ENCODE peak calls at places on chromosome 11, in five cellular contexts. G, E, Y, W and M are unnamed samples. For H3K4me1, the result is how much of the 10 kb centered on the place peaks cover.

GRCh38 chr11:124394408-124394807 is 4.4 kb downstream of the OR8B3 start:
- DNase-seq in Y (no peak), W (no peak), G (no peak), E (peak), M (no peak)

GRCh38 chr11:134360050-134360835 is 28.5 kb downstream of the GLB1L2 start:
- DNase-seq in G (peak), E (peak), Y (peak), W (peak), M (no peak)

GRCh38 chr11:59614277-59615131 is 1.1 kb downstream of the OSBP start:
- DNase-seq in E (no peak), W (no peak), G (peak), Y (no peak), M (no peak)

GRCh38 chr11:112806876-112807275 is 154.3 kb upstream of the NCAM1 start:
- DNase-seq in W (no peak), Y (no peak), E (no peak), G (no peak), M (no peak)

GRCh38 chr11:92324890-92325289 is 100.3 kb downstream of the FAT3 start:
- DNase-seq in E (no peak), Y (no peak), G (no peak), W (no peak), M (no peak)

GRCh38 chr11:60334005-60334620 is 7.1 kb downstream of the MS4A6E start:
- DNase-seq in G (peak), W (peak), E (peak), Y (peak), M (no peak)

GRCh38 chr11:90465553-90465952 is 242.7 kb upstream of the CHORDC1 start:
- DNase-seq in W (no peak), Y (no peak), E (no peak), G (no peak), M (no peak)

GRCh38 chr11:70611166-70611565 is 212.8 kb downstream of the CTTN start:
- DNase-seq in Y (no peak), E (no peak), G (no peak), W (no peak), M (no peak)

GRCh38 chr11:118051136-118051610 is 25.7 kb upstream of the TMPRSS4 start:
- DNase-seq in E (no peak), G (no peak), W (no peak), Y (no peak), M (no peak)

GRCh38 chr11:108592591-108593213 is 866 bp downstream of the EXPH5 start:
- DNase-seq in E (peak), W (peak), G (peak), Y (no peak), M (peak)

GRCh38 chr11:113176971-113177370 is 137.4 kb upstream of the TTC12 start:
- DNase-seq in Y (no peak), G (no peak), W (no peak), E (peak), M (no peak)

GRCh38 chr11:35763772-35764171 is 101.2 kb downstream of the TRIM44 start:
- DNase-seq in Y (no peak), G (no peak), W (no peak), E (no peak), M (no peak)

GRCh38 chr11:117230286-117230961 is 1.4 kb downstream of the PCSK7 start:
- DNase-seq in W (no peak), Y (no peak), G (no peak), E (peak), M (no peak)

GRCh38 chr11:2387266-2387982 is 10.3 kb downstream of the CD81 start:
- DNase-seq in E (peak), G (peak), W (no peak), Y (no peak), M (no peak)

GRCh38 chr11:76838422-76839068 is 22.2 kb upstream of the ACER3 start:
- DNase-seq in Y (no peak), E (no peak), W (no peak), G (no peak), M (no peak)

GRCh38 chr11:19817265-19817851 is 104.7 kb downstream of the NAV2 start:
- DNase-seq in W (no peak), G (no peak), E (no peak), Y (no peak), M (no peak)

GRCh38 chr11:66969584-66970205 is 5.4 kb upstream of the C11orf86 start:
- DNase-seq in E (peak), W (no peak), Y (no peak), G (no peak), M (no peak)

GRCh38 chr11:26134481-26135355 is 197.2 kb upstream of the ANO3 start:
- DNase-seq in G (no peak), Y (no peak), E (peak), W (no peak), M (no peak)

GRCh38 chr11:74679513-74679865 is 51.7 kb downstream of the CHRDL2 start:
- DNase-seq in W (peak), G (no peak), E (no peak), Y (no peak), M (no peak)

GRCh38 chr11:117146521-117146920 is 2.4 kb downstream of the PAFAH1B2 start:
- DNase-seq in W (no peak), G (no peak), Y (no peak), E (peak), M (no peak)

GRCh38 chr11:64186205-64187165 is 514 bp downstream of the STIP1 start:
- DNase-seq in Y (no peak), G (peak), W (peak), E (peak), M (no peak)

GRCh38 chr11:134512791-134513538 is 100.9 kb upstream of the B3GAT1 start:
- DNase-seq in W (no peak), E (no peak), Y (no peak), G (peak), M (no peak)

GRCh38 chr11:2769779-2770555 is 70.2 kb upstream of the KCNQ1OT1 start:
- DNase-seq in Y (peak), W (peak), G (no peak), E (no peak), M (no peak)

GRCh38 chr11:82682003-82682751 is 51.5 kb downstream of the FAM181B start:
- DNase-seq in E (peak), W (no peak), Y (no peak), G (no peak), M (no peak)

GRCh38 chr11:2527621-2528291 is 82.9 kb downstream of the KCNQ1 start:
- DNase-seq in Y (peak), G (no peak), E (no peak), W (peak), M (no peak)

GRCh38 chr11:99634581-99634980 is 613.8 kb downstream of the CNTN5 start:
- DNase-seq in Y (no peak), G (no peak), E (no peak), W (no peak), M (no peak)

GRCh38 chr11:109808569-109808968 is 284.6 kb upstream of the ZC3H12C start:
- DNase-seq in W (no peak), Y (no peak), E (peak), G (no peak), M (no peak)

DNA sequence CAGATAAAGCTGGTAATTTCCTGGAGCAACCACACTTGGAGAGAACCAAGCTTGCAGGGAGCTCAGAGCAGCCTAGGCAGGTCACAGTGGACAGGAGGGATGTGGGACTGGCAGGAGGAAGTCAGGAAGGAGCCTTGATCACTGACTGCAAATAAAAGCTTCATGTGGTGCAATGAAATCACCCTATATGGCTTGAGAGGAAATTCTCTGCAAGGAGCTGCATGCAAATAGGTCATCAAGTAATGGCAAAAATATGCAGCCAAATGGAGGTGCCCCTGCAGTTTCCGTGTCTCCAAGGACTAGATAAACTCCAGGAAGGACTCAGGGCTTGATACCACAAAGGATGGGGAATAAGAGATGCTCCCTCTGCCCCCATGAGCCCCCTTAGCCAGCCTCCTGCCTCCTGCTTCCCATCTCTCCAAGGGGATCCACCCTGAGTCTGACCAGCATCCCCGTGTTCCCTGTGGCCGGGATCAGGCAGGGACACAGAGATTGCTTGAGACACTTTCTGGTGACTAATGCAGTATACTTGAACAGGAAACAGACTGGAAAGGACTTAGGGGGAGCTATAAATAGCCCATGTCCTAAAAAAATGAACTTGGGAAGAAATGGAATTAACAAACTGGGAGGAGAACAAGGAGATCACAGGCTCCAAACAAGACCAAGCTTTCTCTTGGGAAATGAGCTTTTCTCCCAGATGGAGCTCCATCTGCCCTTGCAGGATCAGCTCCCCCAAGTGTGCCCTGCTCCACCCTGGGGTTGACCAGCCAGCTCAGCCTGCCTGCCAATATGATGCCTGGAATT is 23.9 kb upstream of the MICAL2 start:
- DNase-seq in E (peak), Y (no peak), W (peak), G (no peak), M (peak)
- H3K4me3 ChIP-seq in E (peak), Y (no peak), W (no peak), G (no peak), M (peak)

DNA sequence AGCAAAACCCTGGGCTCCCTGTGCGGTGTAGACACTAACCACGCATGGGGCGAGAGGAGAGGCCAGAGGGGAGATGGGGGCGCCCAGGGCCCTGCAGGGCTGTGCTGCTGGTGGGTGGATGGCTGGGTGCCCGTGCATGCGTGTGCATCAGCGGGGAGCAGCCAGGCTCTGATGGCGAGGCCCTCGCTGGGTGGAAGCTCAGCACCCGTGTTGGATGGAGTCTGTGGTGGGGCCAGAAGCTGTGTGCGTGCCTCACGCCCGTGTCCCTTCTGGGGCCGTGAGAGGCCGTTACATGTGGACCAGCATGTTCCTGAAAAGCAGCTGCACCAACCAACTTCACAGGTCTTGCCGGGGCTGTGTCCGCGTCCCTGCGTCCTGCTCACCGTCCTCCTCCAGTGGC is 33.4 kb downstream of the MUC6 start:
- DNase-seq in W (no peak), E (no peak), Y (no peak), G (no peak), M (no peak)
- H3K4me1 ChIP-seq in W (under half), E (under half), Y (under half), G (under half), M (under half)

GRCh38 chr11:95337972-95338429 is 107.0 kb upstream of the SESN3 start:
- DNase-seq in Y (no peak), E (no peak), W (no peak), G (no peak), M (no peak)

GRCh38 chr11:95339554-95339953 is 108.6 kb upstream of the SESN3 start:
- DNase-seq in W (no peak), G (no peak), E (peak), Y (no peak), M (no peak)

GRCh38 chr11:95337175-95337957 is 106.4 kb upstream of the SESN3 start:
- DNase-seq in W (peak), E (peak), G (peak), Y (peak), M (no peak)

GRCh38 chr11:95335989-95336388 is 105.0 kb upstream of the SESN3 start:
- DNase-seq in G (no peak), E (peak), W (no peak), Y (no peak), M (no peak)

GRCh38 chr11:95338430-95338991 is 107.5 kb upstream of the SESN3 start:
- DNase-seq in E (peak), G (no peak), W (peak), Y (peak), M (no peak)
- H3K27ac ChIP-seq in E (no peak), G (no peak), W (no peak), Y (peak), M (peak)

DNA sequence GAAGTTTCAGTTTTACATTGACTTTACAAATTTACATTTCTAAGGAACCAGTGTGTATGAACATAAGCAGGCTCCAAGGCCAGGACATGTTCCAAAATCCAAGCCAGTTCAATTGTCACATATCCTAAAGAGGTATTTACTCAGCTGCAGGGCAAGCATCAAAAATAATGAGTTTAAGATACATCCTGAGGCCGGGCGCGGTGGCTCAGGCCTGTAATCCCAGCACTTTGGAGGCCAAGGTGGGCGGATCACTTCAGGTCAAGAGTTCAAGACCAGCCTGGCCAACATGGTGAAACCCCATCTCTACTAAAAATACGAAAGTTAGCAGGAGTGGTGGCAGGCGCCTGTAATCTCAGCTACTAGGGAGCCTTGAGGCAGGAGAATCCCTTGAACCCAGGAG is 39.0 kb upstream of the AKIP1 start:
- DNase-seq in G (no peak), Y (no peak), E (no peak), W (no peak), M (no peak)
- H3K4me3 ChIP-seq in G (no peak), Y (no peak), E (peak), W (no peak), M (no peak)

DNA sequence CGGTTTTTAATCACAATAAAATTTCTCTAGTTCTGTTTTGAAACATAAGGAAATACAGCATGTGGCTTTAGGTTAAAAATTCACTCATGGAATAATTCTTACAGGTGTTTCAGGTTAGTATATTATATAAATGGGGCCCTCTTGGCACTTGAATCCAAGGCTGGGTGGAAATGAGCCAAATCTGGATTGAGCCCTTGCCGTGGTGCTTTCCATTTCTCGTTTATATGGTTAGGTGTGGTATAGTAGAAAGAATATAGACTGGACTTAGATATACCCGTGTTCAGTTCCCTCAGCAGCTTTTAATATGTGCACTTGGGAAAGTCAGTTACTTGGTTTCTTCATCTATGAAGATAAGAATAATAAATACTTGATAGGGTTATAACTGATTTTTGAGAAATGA is 16.0 kb downstream of the ZFP91 start:
- DNase-seq in G (no peak), E (no peak), W (no peak), Y (no peak), M (no peak)
- H3K4me1 ChIP-seq in G (under half), E (under half), W (under half), Y (under half), M (under half)

GRCh38 chr11:47215366-47215925 is 672 bp downstream of the DDB2 start:
- DNase-seq in E (no peak), Y (no peak), W (no peak), G (no peak), M (no peak)

GRCh38 chr11:47213985-47214564 is 699 bp upstream of the DDB2 start:
- DNase-seq in G (peak), W (peak), Y (peak), E (peak), M (peak)

GRCh38 chr11:47212938-47213337 is 1.8 kb upstream of the DDB2 start:
- DNase-seq in E (no peak), Y (no peak), W (peak), G (no peak), M (no peak)

GRCh38 chr11:47220401-47220821 is 5.6 kb downstream of the DDB2 start:
- DNase-seq in W (no peak), E (peak), Y (no peak), G (no peak), M (no peak)

GRCh38 chr11:47216141-47216798 is 1.5 kb downstream of the DDB2 start:
- DNase-seq in Y (no peak), G (peak), E (peak), W (peak), M (peak)
- H3K27ac ChIP-seq in Y (peak), G (peak), E (peak), W (peak), M (peak)

DNA sequence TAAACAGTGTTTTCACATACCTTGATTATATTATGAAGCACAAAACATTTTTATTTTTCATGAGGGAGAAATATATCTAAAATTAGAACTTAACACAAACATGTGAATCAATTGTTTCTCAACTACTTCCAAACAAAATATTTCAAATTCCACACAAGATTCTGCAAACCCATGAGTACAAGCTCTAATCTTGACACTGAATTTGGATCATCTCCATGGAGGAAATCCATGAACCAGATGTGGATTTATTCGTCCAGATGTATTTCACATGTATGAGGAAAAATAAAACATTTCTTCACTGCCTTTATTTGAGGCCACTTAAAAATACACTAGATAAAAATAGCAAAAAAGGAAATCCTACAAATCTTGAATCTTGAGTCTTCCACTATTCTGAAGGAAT is 184.2 kb downstream of the SBF2 start:
- DNase-seq in E (peak), G (no peak), Y (no peak), W (no peak), M (no peak)
- H3K4me3 ChIP-seq in E (no peak), G (no peak), Y (no peak), W (no peak), M (no peak)